ENCODE peak calls at places on chromosomes 2 and 18, in four cellular contexts. V is left cardiac atrium, C is fibroblast of the aortic adventitia, X is adrenal gland. H is an unnamed sample.

GRCh38 chr2:122639721-122640120 is 884.3 kb downstream of the TSN start:
- DNase-seq in V (no peak), X (no peak), C (no peak), H (no peak)

GRCh38 chr2:74011246-74011645 is 26.5 kb downstream of the TET3 start:
- DNase-seq in V (no peak), C (no peak), X (no peak), H (no peak)

GRCh38 chr2:32553829-32554432 is 73.9 kb upstream of the TTC27 start:
- DNase-seq in V (no peak), X (no peak), C (peak; percentile 74), H (no peak)

GRCh38 chr18:75031717-75032317 is 177.1 kb downstream of the PTGR3 start:
- DNase-seq in C (no peak), V (no peak), X (no peak), H (no peak)

GRCh38 chr2:73952499-73953446 is 26.1 kb downstream of the DGUOK start:
- DNase-seq in C (peak; percentile 66), X (peak; percentile 46), V (no peak), H (no peak)

GRCh38 chr18:3380384-3380961 is 69.5 kb upstream of the TGIF1 start:
- DNase-seq in V (no peak), X (no peak), C (peak; percentile 78), H (no peak)

GRCh38 chr18:54254265-54254758 is 15.0 kb upstream of the POLI start:
- DNase-seq in V (no peak), X (peak; percentile 38), C (peak; percentile 15), H (no peak)

GRCh38 chr2:208466133-208466919 is 59.7 kb downstream of the PTH2R start:
- DNase-seq in X (peak; percentile 10), C (peak; percentile 29), V (no peak), H (no peak)

GRCh38 chr2:135742307-135742838 is 718 bp downstream of the UBXN4 start:
- DNase-seq in V (no peak), X (peak; percentile 45), C (peak; percentile 65), H (peak; percentile 26)

GRCh38 chr2:129504646-129505045 is 474.8 kb upstream of the RAB6C start:
- DNase-seq in V (no peak), X (no peak), C (no peak), H (no peak)

GRCh38 chr2:143955416-143956075 is 564.4 kb downstream of the ZEB2 start:
- DNase-seq in X (no peak), C (peak; percentile 79), V (no peak), H (no peak)

GRCh38 chr2:36170805-36171204 is 184.8 kb upstream of the CRIM1 start:
- DNase-seq in X (no peak), V (no peak), C (no peak), H (no peak)

GRCh38 chr2:158477202-158477601 is 20.4 kb downstream of the PKP4 start:
- DNase-seq in C (no peak), V (no peak), X (no peak), H (no peak)

GRCh38 chr18:3264362-3264761 is 2.4 kb downstream of the MYL12B start:
- DNase-seq in V (no peak), C (no peak), X (peak; percentile 62), H (no peak)

GRCh38 chr2:216555274-216555673 is 56.6 kb downstream of the RPL37A start:
- DNase-seq in C (peak; percentile 59), V (peak; percentile 56), X (peak; percentile 83), H (peak; percentile 59)

GRCh38 chr2:204571041-204571440 is 25.8 kb downstream of the PARD3B start:
- DNase-seq in X (peak; percentile 16), C (no peak), V (no peak), H (no peak)

H was measured in mucosa of gallbladder.